ENCODE peak calls at places on chromosomes 5 and 9, in seven cellular contexts. One of them, this sample, is unnamed.

GRCh38 chr9:13919386-13919785 is 394.6 kb downstream of the NFIB start:
- DNase-seq in PC-9: no peak
- DNase-seq in GM23338: no peak
- DNase-seq in PC-3: no peak
- DNase-seq in GM12878: no peak
- DNase-seq in astrocyte: peak
- DNase-seq in neural progenitor cell: no peak
- DNase-seq in this sample: no peak

GRCh38 chr5:130975847-130976246 is 189.2 kb downstream of the HINT1 start:
- DNase-seq in PC-9: no peak
- DNase-seq in GM23338: peak
- DNase-seq in PC-3: peak
- DNase-seq in GM12878: no peak
- DNase-seq in astrocyte: no peak
- DNase-seq in neural progenitor cell: no peak
- DNase-seq in this sample: no peak

GRCh38 chr5:76742586-76742985 is 26.7 kb downstream of the F2R start:
- DNase-seq in PC-9: no peak
- DNase-seq in GM23338: no peak
- DNase-seq in PC-3: no peak
- DNase-seq in GM12878: no peak
- DNase-seq in astrocyte: peak
- DNase-seq in neural progenitor cell: no peak
- DNase-seq in this sample: no peak

GRCh38 chr9:127803507-127804352 is 1.0 kb downstream of the FPGS start:
- DNase-seq in PC-9: peak
- DNase-seq in GM23338: peak
- DNase-seq in PC-3: peak
- DNase-seq in GM12878: no peak
- DNase-seq in astrocyte: no peak
- DNase-seq in neural progenitor cell: no peak
- DNase-seq in this sample: no peak

GRCh38 chr9:124783830-124784229 is 6.9 kb downstream of the OLFML2A start:
- DNase-seq in PC-9: no peak
- DNase-seq in GM23338: no peak
- DNase-seq in PC-3: no peak
- DNase-seq in GM12878: no peak
- DNase-seq in astrocyte: no peak
- DNase-seq in neural progenitor cell: no peak
- DNase-seq in this sample: no peak

GRCh38 chr5:84487963-84488362 is 103.3 kb upstream of the EDIL3 start:
- DNase-seq in PC-9: no peak
- DNase-seq in GM23338: no peak
- DNase-seq in PC-3: no peak
- DNase-seq in GM12878: no peak
- DNase-seq in astrocyte: peak
- DNase-seq in neural progenitor cell: no peak
- DNase-seq in this sample: peak

GRCh38 chr5:150081541-150082283 is 4.6 kb downstream of the CSF1R start:
- DNase-seq in PC-9: no peak
- DNase-seq in GM23338: peak
- DNase-seq in PC-3: no peak
- DNase-seq in GM12878: no peak
- DNase-seq in astrocyte: no peak
- DNase-seq in neural progenitor cell: peak
- DNase-seq in this sample: peak

GRCh38 chr9:76521244-76521673 is 62.3 kb downstream of the GCNT1 start:
- DNase-seq in PC-9: peak
- DNase-seq in GM23338: no peak
- DNase-seq in PC-3: no peak
- DNase-seq in GM12878: no peak
- DNase-seq in astrocyte: no peak
- DNase-seq in neural progenitor cell: no peak
- DNase-seq in this sample: no peak

GRCh38 chr9:2066312-2067273 is 51.4 kb downstream of the SMARCA2 start:
- DNase-seq in PC-9: no peak
- DNase-seq in GM23338: peak
- DNase-seq in PC-3: no peak
- DNase-seq in GM12878: no peak
- DNase-seq in astrocyte: peak
- DNase-seq in neural progenitor cell: peak
- DNase-seq in this sample: peak

GRCh38 chr9:21994996-21995651 is 533 bp downstream of the CDKN2B-AS1 start:
- DNase-seq in PC-9: peak
- DNase-seq in GM23338: peak
- DNase-seq in PC-3: peak
- DNase-seq in GM12878: peak
- DNase-seq in astrocyte: peak
- DNase-seq in neural progenitor cell: peak
- DNase-seq in this sample: peak

GRCh38 chr9:126853667-126854066 is 6.8 kb upstream of the ZBTB34 start:
- DNase-seq in PC-9: no peak
- DNase-seq in GM23338: no peak
- DNase-seq in PC-3: peak
- DNase-seq in GM12878: no peak
- DNase-seq in astrocyte: peak
- DNase-seq in neural progenitor cell: no peak
- DNase-seq in this sample: no peak

GRCh38 chr9:105191508-105192118 is 52.8 kb upstream of the SLC44A1 start:
- DNase-seq in PC-9: peak
- DNase-seq in GM23338: no peak
- DNase-seq in PC-3: peak
- DNase-seq in GM12878: peak
- DNase-seq in astrocyte: peak
- DNase-seq in neural progenitor cell: no peak
- DNase-seq in this sample: no peak

GRCh38 chr5:132787076-132787475 is 10.0 kb upstream of the SEPTIN8 start:
- DNase-seq in PC-9: no peak
- DNase-seq in GM23338: no peak
- DNase-seq in PC-3: no peak
- DNase-seq in GM12878: no peak
- DNase-seq in astrocyte: peak
- DNase-seq in neural progenitor cell: no peak
- DNase-seq in this sample: no peak

GRCh38 chr9:136925414-136926153 is 19.0 kb downstream of the FBXW5 start:
- DNase-seq in PC-9: no peak
- DNase-seq in GM23338: no peak
- DNase-seq in PC-3: no peak
- DNase-seq in GM12878: no peak
- DNase-seq in astrocyte: no peak
- DNase-seq in neural progenitor cell: no peak
- DNase-seq in this sample: peak

GRCh38 chr9:127968717-127969383 is 11.9 kb downstream of the EEIG1 start:
- DNase-seq in PC-9: peak
- DNase-seq in GM23338: no peak
- DNase-seq in PC-3: peak
- DNase-seq in GM12878: no peak
- DNase-seq in astrocyte: peak
- DNase-seq in neural progenitor cell: no peak
- DNase-seq in this sample: peak

GRCh38 chr5:44387391-44387790 is 1.8 kb downstream of the FGF10 start:
- DNase-seq in PC-9: no peak
- DNase-seq in GM23338: peak
- DNase-seq in PC-3: no peak
- DNase-seq in GM12878: no peak
- DNase-seq in astrocyte: no peak
- DNase-seq in neural progenitor cell: peak
- DNase-seq in this sample: no peak

GRCh38 chr5:143402464-143403356 is 776 bp downstream of the NR3C1 start:
- DNase-seq in PC-9: peak
- DNase-seq in GM23338: peak
- DNase-seq in PC-3: peak
- DNase-seq in GM12878: no peak
- DNase-seq in astrocyte: no peak
- DNase-seq in neural progenitor cell: peak
- DNase-seq in this sample: peak

GRCh38 chr5:120413706-120414105 is 50.4 kb upstream of the PRR16 start:
- DNase-seq in PC-9: no peak
- DNase-seq in GM23338: no peak
- DNase-seq in PC-3: peak
- DNase-seq in GM12878: no peak
- DNase-seq in astrocyte: peak
- DNase-seq in neural progenitor cell: no peak
- DNase-seq in this sample: no peak

GRCh38 chr5:180990086-180990888 is 1.6 kb downstream of the BTNL3 start:
- DNase-seq in PC-9: no peak
- DNase-seq in GM23338: no peak
- DNase-seq in PC-3: no peak
- DNase-seq in GM12878: no peak
- DNase-seq in astrocyte: no peak
- DNase-seq in neural progenitor cell: no peak
- DNase-seq in this sample: no peak

DNA sequence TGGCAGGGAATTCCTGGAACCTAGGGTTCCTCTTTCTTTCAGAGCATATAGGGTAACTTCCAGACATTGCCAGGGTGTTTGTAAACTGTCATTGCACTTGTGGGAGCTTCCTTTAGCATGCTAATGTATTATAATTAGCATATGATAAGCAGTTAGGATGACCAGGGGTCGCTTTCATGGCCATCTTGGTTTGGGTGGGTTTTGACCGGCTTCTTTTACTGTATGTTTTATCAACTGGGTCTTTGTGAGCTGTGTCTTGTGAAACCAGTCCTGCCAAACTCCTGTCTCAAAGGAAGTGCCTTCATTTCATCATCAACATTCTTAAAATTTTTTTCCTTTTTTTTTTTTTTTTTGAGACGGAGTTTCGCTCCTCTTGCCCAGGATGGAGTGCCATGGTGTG is 11.9 kb upstream of the MELK start:
- DNase-seq in PC-9: peak
- DNase-seq in GM23338: peak
- DNase-seq in PC-3: no peak
- DNase-seq in GM12878: no peak
- DNase-seq in astrocyte: no peak
- DNase-seq in neural progenitor cell: no peak
- DNase-seq in this sample: no peak
- H3K4me2 ChIP-seq in PC-9: peak
- H3K4me2 ChIP-seq in GM23338: no peak
- H3K4me2 ChIP-seq in PC-3: no peak
- H3K4me2 ChIP-seq in GM12878: no peak
- H3K4me2 ChIP-seq in astrocyte: no peak
- H3K4me2 ChIP-seq in neural progenitor cell: no peak
- H3K4me2 ChIP-seq in this sample: no peak

GRCh38 chr9:117413346-117414219 is 1.3 kb downstream of the ASTN2 start:
- DNase-seq in PC-9: no peak
- DNase-seq in GM23338: peak
- DNase-seq in PC-3: no peak
- DNase-seq in GM12878: no peak
- DNase-seq in astrocyte: no peak
- DNase-seq in neural progenitor cell: peak
- DNase-seq in this sample: peak
- TF ChIP-seq EZH2 in PC-9: no peak
- TF ChIP-seq EZH2 in GM23338: peak
- TF ChIP-seq EZH2 in PC-3: no peak
- TF ChIP-seq EZH2 in GM12878: peak
- TF ChIP-seq EZH2 in astrocyte: peak
- TF ChIP-seq EZH2 in neural progenitor cell: peak
- TF ChIP-seq EZH2 in this sample: peak

GRCh38 chr5:136061630-136062381 is 33.0 kb downstream of the TGFBI start:
- DNase-seq in PC-9: no peak
- DNase-seq in GM23338: no peak
- DNase-seq in PC-3: no peak
- DNase-seq in GM12878: no peak
- DNase-seq in astrocyte: no peak
- DNase-seq in neural progenitor cell: no peak
- DNase-seq in this sample: no peak
- H3K4me2 ChIP-seq in PC-9: no peak
- H3K4me2 ChIP-seq in GM23338: no peak
- H3K4me2 ChIP-seq in PC-3: no peak
- H3K4me2 ChIP-seq in GM12878: no peak
- H3K4me2 ChIP-seq in astrocyte: no peak
- H3K4me2 ChIP-seq in neural progenitor cell: no peak
- H3K4me2 ChIP-seq in this sample: no peak

GRCh38 chr9:117747571-117747970 is 43.4 kb downstream of the TLR4 start:
- DNase-seq in PC-9: no peak
- DNase-seq in GM23338: no peak
- DNase-seq in PC-3: no peak
- DNase-seq in GM12878: no peak
- DNase-seq in astrocyte: no peak
- DNase-seq in neural progenitor cell: no peak
- DNase-seq in this sample: no peak

GRCh38 chr9:117746263-117746662 is 42.1 kb downstream of the TLR4 start:
- DNase-seq in PC-9: no peak
- DNase-seq in GM23338: no peak
- DNase-seq in PC-3: no peak
- DNase-seq in GM12878: no peak
- DNase-seq in astrocyte: no peak
- DNase-seq in neural progenitor cell: no peak
- DNase-seq in this sample: no peak

GRCh38 chr9:117744390-117744789 is 40.2 kb downstream of the TLR4 start:
- DNase-seq in PC-9: no peak
- DNase-seq in GM23338: no peak
- DNase-seq in PC-3: no peak
- DNase-seq in GM12878: peak
- DNase-seq in astrocyte: no peak
- DNase-seq in neural progenitor cell: no peak
- DNase-seq in this sample: no peak

GRCh38 chr9:117744856-117745389 is 40.7 kb downstream of the TLR4 start:
- DNase-seq in PC-9: no peak
- DNase-seq in GM23338: peak
- DNase-seq in PC-3: no peak
- DNase-seq in GM12878: no peak
- DNase-seq in astrocyte: peak
- DNase-seq in neural progenitor cell: peak
- DNase-seq in this sample: peak

GRCh38 chr9:117745598-117745997 is 41.4 kb downstream of the TLR4 start:
- DNase-seq in PC-9: no peak
- DNase-seq in GM23338: no peak
- DNase-seq in PC-3: no peak
- DNase-seq in GM12878: no peak
- DNase-seq in astrocyte: no peak
- DNase-seq in neural progenitor cell: no peak
- DNase-seq in this sample: no peak
- TF ChIP-seq EZH2 in PC-9: no peak
- TF ChIP-seq EZH2 in GM23338: no peak
- TF ChIP-seq EZH2 in PC-3: no peak
- TF ChIP-seq EZH2 in GM12878: no peak
- TF ChIP-seq EZH2 in astrocyte: no peak
- TF ChIP-seq EZH2 in neural progenitor cell: no peak
- TF ChIP-seq EZH2 in this sample: no peak

GRCh38 chr5:90657788-90658187 is 99.2 kb downstream of the ADGRV1 start:
- DNase-seq in PC-9: no peak
- DNase-seq in GM23338: no peak
- DNase-seq in PC-3: no peak
- DNase-seq in GM12878: no peak
- DNase-seq in astrocyte: no peak
- DNase-seq in neural progenitor cell: no peak
- DNase-seq in this sample: no peak
- H3K4me2 ChIP-seq in PC-9: no peak
- H3K4me2 ChIP-seq in GM23338: no peak
- H3K4me2 ChIP-seq in PC-3: no peak
- H3K4me2 ChIP-seq in GM12878: no peak
- H3K4me2 ChIP-seq in astrocyte: no peak
- H3K4me2 ChIP-seq in neural progenitor cell: no peak
- H3K4me2 ChIP-seq in this sample: no peak

GRCh38 chr5:15499528-15500325 is at the start of gene FBXL7:
- DNase-seq in PC-9: no peak
- DNase-seq in GM23338: peak
- DNase-seq in PC-3: peak
- DNase-seq in GM12878: no peak
- DNase-seq in astrocyte: peak
- DNase-seq in neural progenitor cell: peak
- DNase-seq in this sample: peak
- TF ChIP-seq EZH2 in PC-9: no peak
- TF ChIP-seq EZH2 in GM23338: no peak
- TF ChIP-seq EZH2 in PC-3: no peak
- TF ChIP-seq EZH2 in GM12878: no peak
- TF ChIP-seq EZH2 in astrocyte: no peak
- TF ChIP-seq EZH2 in neural progenitor cell: peak
- TF ChIP-seq EZH2 in this sample: peak